ENCODE peak calls at places on chromosomes 5 and 9, in four cellular contexts. T is A549, Y is K562, Q is HepG2. X is an unnamed sample.

GRCh38 chr5:5026407-5026780 is 113.7 kb upstream of the ADAMTS16 start:
- DNase-seq in T (no peak), Y (no peak), Q (no peak), X (no peak)

GRCh38 chr5:136087961-136088871 is 44.4 kb upstream of the SMAD5 start:
- DNase-seq in T (no peak), Y (peak), Q (no peak), X (peak)

GRCh38 chr5:32277782-32278181 is 35.0 kb downstream of the MTMR12 start:
- DNase-seq in T (no peak), Y (no peak), Q (no peak), X (no peak)

GRCh38 chr5:83035373-83036170 is 41.6 kb downstream of the TMEM167A start:
- DNase-seq in T (no peak), Y (no peak), Q (no peak), X (no peak)

GRCh38 chr5:178312900-178313299 is 80.3 kb upstream of the PHYKPL start:
- DNase-seq in T (no peak), Y (no peak), Q (no peak), X (no peak)

GRCh38 chr9:78973906-78974305 is 597.9 kb upstream of the TLE4 start:
- DNase-seq in T (peak), Y (no peak), Q (no peak), X (no peak)

GRCh38 chr5:180938294-180938693 is 39.3 kb downstream of the BTNL8 start:
- DNase-seq in T (no peak), Y (peak), Q (no peak), X (no peak)

GRCh38 chr9:27276182-27277030 is 20.5 kb downstream of the EQTN start:
- DNase-seq in T (peak), Y (peak), Q (peak), X (peak)

GRCh38 chr5:38827525-38827924 is 18.3 kb upstream of the OSMR start:
- DNase-seq in T (no peak), Y (no peak), Q (no peak), X (no peak)

GRCh38 chr5:43603535-43604363 is 769 bp downstream of the NNT start:
- DNase-seq in T (no peak), Y (peak), Q (peak), X (peak)

GRCh38 chr5:43602456-43602817 is 543 bp upstream of the NNT start:
- DNase-seq in T (peak), Y (peak), Q (peak), X (peak)

GRCh38 chr5:43604699-43605098 is 1.7 kb downstream of the NNT start:
- DNase-seq in T (no peak), Y (no peak), Q (no peak), X (no peak)

GRCh38 chr5:43602818-43603534 is at the start of gene NNT:
- DNase-seq in T (peak), Y (peak), Q (peak), X (peak)

DNA sequence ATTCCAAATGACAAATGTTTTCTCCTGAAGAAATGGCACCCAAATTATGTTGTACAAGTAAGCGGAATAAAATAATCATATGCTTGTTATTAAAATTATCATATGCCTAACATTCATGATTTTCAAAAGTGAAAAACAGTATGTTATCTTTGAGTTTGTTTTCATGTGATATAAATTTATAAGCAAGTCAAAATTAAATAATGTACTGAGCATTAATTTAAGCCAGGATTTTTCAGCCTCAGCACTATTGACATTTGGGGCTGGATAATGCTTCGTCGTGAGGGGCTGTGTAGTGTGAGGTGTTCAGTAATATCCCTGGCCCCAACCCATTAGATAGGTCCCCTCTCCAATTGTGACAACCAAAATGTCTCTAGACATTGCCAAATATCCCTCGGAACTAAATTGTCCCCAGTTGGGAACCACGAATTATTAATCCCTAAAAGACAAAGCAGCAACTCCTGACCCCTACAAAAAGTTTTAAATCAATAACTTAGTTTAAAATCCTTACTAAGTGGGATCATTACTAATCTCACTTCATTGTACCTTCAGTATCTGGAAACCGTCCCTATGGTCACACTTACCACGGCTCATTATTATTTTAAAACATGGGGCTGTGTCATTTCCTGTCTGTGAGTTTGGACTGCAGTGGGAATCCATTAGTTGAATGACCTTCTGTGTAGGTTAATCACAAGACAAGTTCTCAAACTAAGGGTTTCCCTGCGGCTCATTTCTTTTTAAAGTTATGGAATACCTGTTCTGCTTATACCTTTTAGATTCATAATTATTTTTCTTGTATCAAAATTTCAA is 1.3 kb upstream of the NNT start:
- DNase-seq in T (no peak), Y (no peak), Q (peak), X (peak)
- TF ChIP-seq MYC in T (no peak), Y (no peak), Q (no peak), X (no peak)

GRCh38 chr5:15260347-15261278 is 239.4 kb upstream of the FBXL7 start:
- DNase-seq in T (no peak), Y (no peak), Q (no peak), X (no peak)
- TF ChIP-seq JUN in T (no peak), Y (no peak), Q (no peak), X (no peak)

DNA sequence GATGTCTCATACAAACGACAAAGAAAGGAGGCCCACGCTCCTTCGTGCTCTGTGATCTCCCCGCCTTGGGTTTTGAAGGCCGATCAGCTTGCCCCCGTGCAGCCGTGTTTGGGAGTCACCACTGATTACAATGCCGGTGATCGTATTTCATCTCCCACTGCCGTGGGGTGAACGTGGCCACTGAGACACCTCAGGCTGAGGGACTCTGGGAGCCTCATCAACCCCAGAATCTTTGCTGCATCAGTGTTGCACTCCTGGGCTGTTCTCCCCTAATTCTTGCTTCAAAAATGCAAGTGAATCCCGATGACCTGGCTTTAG is 194.2 kb downstream of the HSPA4 start:
- DNase-seq in T (no peak), Y (no peak), Q (no peak), X (no peak)
- H3K27ac ChIP-seq in T (peak), Y (no peak), Q (no peak), X (no peak)

DNA sequence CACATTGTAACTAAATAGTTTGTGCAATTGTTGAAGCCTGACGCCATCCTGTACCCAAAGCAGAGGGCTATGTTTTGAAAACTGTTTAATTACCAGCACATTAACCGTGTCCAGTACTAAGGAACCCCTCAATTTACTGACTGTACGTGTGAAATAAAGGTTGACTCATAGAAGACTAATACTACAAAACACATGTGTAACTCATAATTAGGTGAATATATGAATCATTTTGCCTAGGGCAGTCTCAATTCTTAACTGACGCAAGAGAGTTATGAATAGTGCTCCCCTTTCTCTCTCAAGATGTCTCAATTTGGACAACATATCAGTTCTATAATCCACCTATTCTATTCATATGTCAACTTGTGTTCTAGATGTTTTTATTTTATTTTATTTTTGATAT is 558.4 kb downstream of the PRDM9 start:
- DNase-seq in T (no peak), Y (no peak), Q (no peak), X (no peak)
- TF ChIP-seq MYC in T (no peak), Y (no peak), Q (no peak), X (no peak)

GRCh38 chr5:159555084-159555483 is 224.8 kb upstream of the IL12B start:
- DNase-seq in T (no peak), Y (no peak), Q (no peak), X (no peak)
- TF ChIP-seq JUN in T (no peak), Y (no peak), Q (no peak), X (no peak)

GRCh38 chr5:77748160-77748559 is 28.0 kb downstream of the TBCA start:
- DNase-seq in T (no peak), Y (peak), Q (no peak), X (no peak)
- H3K27ac ChIP-seq in T (no peak), Y (no peak), Q (no peak), X (no peak)

GRCh38 chr5:128199104-128199503 is 115.5 kb downstream of the SLC12A2 start:
- DNase-seq in T (no peak), Y (no peak), Q (no peak), X (peak)
- TF ChIP-seq MYC in T (no peak), Y (no peak), Q (no peak), X (no peak)

X was measured in endothelial cell of umbilical vein.